ENCODE peak calls at places on chromosomes 2 and 18, in four cellular contexts. M is stimulated activated CD4-positive, alpha-beta T cell treated with anti-CD3 and anti-CD28 coated beads, Interleukin-2, amount 100 ng/mL, for 48 hours; D is A172; X is kidney tubule cell. W is an unnamed sample.

GRCh38 chr18:31102020-31102684 is at the start of gene DSC2:
- DNase-seq in D (no peak), X (peak), M (no peak), W (no peak)

GRCh38 chr2:230071421-230071820 is 2.7 kb upstream of the SLC16A14 start:
- DNase-seq in D (no peak), M (no peak), X (no peak), W (no peak)

GRCh38 chr2:40286721-40287120 is 165.2 kb downstream of the SLC8A1 start:
- DNase-seq in D (no peak), M (no peak), X (no peak), W (no peak)

GRCh38 chr2:138846216-138846821 is 66.1 kb upstream of the NXPH2 start:
- DNase-seq in M (no peak), X (peak), D (peak), W (no peak)

GRCh38 chr2:102005989-102006885 is 14.5 kb downstream of the IL1R2 start:
- DNase-seq in M (peak), X (peak), D (peak), W (no peak)

GRCh38 chr2:133837441-133838090 is 269.3 kb upstream of the NCKAP5 start:
- DNase-seq in D (peak), M (no peak), X (peak), W (no peak)

GRCh38 chr2:96665083-96665569 is 22.6 kb downstream of the FER1L5 start:
- DNase-seq in M (no peak), D (peak), X (peak), W (no peak)

GRCh38 chr2:11738589-11739436 is 7.6 kb upstream of the LPIN1 start:
- DNase-seq in M (no peak), X (peak), D (peak), W (no peak)

GRCh38 chr2:235541838-235542549 is 48.2 kb downstream of the AGAP1 start:
- DNase-seq in D (no peak), M (no peak), X (no peak), W (no peak)

GRCh38 chr2:37773354-37773753 is 101.9 kb upstream of the CDC42EP3 start:
- DNase-seq in D (peak), M (no peak), X (no peak), W (no peak)

GRCh38 chr18:9058426-9058825 is 44.1 kb upstream of the NDUFV2 start:
- DNase-seq in M (no peak), D (no peak), X (no peak), W (no peak)

GRCh38 chr2:2455151-2455550 is 124.1 kb upstream of the MYT1L start:
- DNase-seq in M (no peak), D (no peak), X (no peak), W (no peak)